ENCODE peak calls at places on chromosomes 16 and 17, in seven cellular contexts. T, R, V, O, B, Y and Z are unnamed samples.

GRCh38 chr17:41486809-41487530 is 2.7 kb downstream of the KRT36 start:
- DNase-seq in T (peak; percentile 18), R (peak; percentile 52), V (no peak), O (no peak), B (no peak), Y (no peak), Z (no peak)

GRCh38 chr17:68707032-68707431 is 105.9 kb upstream of the FAM20A start:
- DNase-seq in T (no peak), R (no peak), V (no peak), O (no peak), B (no peak), Y (peak; percentile 62), Z (no peak)

GRCh38 chr16:70412385-70412784 is 26.5 kb downstream of the ST3GAL2 start:
- DNase-seq in T (no peak), R (no peak), V (no peak), O (no peak), B (no peak), Y (no peak), Z (no peak)

GRCh38 chr16:89936508-89936907 is 12.0 kb upstream of the DEF8 start:
- DNase-seq in T (no peak), R (no peak), V (no peak), O (no peak), B (no peak), Y (no peak), Z (no peak)

GRCh38 chr16:87338155-87338765 is 21.1 kb upstream of the C16orf95 start:
- DNase-seq in T (no peak), R (no peak), V (no peak), O (no peak), B (no peak), Y (no peak), Z (no peak)

GRCh38 chr17:48500435-48501426 is 30.1 kb downstream of the HOXB1 start:
- DNase-seq in T (no peak), R (no peak), V (no peak), O (no peak), B (peak; percentile 53), Y (no peak), Z (no peak)

GRCh38 chr16:61792194-61792904 is 243.9 kb downstream of the CDH8 start:
- DNase-seq in T (no peak), R (no peak), V (no peak), O (no peak), B (peak; percentile 77), Y (peak; percentile 97), Z (no peak)

GRCh38 chr17:55398689-55399088 is 22.9 kb downstream of the MMD start:
- DNase-seq in T (no peak), R (no peak), V (no peak), O (no peak), B (peak; percentile 38), Y (no peak), Z (no peak)

GRCh38 chr17:44095647-44096496 is 25.3 kb downstream of the G6PC3 start:
- DNase-seq in T (peak; percentile 63), R (peak; percentile 75), V (no peak), O (peak; percentile 51), B (peak; percentile 95), Y (no peak), Z (peak; percentile 52)

GRCh38 chr17:80339731-80340456 is 75.1 kb upstream of the ENDOV start:
- DNase-seq in T (no peak), R (no peak), V (no peak), O (no peak), B (no peak), Y (no peak), Z (no peak)

GRCh38 chr17:59756236-59756818 is 48.9 kb downstream of the VMP1 start:
- DNase-seq in T (no peak), R (no peak), V (no peak), O (no peak), B (peak; percentile 84), Y (peak; percentile 72), Z (no peak)

GRCh38 chr16:66617010-66617434 is 12.5 kb downstream of the CMTM3 start:
- DNase-seq in T (no peak), R (no peak), V (no peak), O (no peak), B (no peak), Y (no peak), Z (no peak)

GRCh38 chr17:21711182-21711581 is 18.9 kb downstream of the KCNJ18 start:
- DNase-seq in T (no peak), R (no peak), V (peak; percentile 46), O (no peak), B (no peak), Y (no peak), Z (no peak)

GRCh38 chr16:69204106-69204655 is 17.2 kb downstream of the SNTB2 start:
- DNase-seq in T (no peak), R (no peak), V (no peak), O (no peak), B (no peak), Y (no peak), Z (no peak)

GRCh38 chr17:79413591-79413990 is 197.3 kb downstream of the RBFOX3 start:
- DNase-seq in T (no peak), R (no peak), V (no peak), O (no peak), B (no peak), Y (no peak), Z (no peak)

GRCh38 chr16:14020141-14020540 is 51.0 kb upstream of the MRTFB start:
- DNase-seq in T (no peak), R (no peak), V (no peak), O (no peak), B (no peak), Y (no peak), Z (no peak)

GRCh38 chr17:75003070-75003956 is 9.2 kb upstream of the MRPL58 start:
- DNase-seq in T (no peak), R (no peak), V (no peak), O (no peak), B (no peak), Y (no peak), Z (no peak)

GRCh38 chr17:38663964-38664644 is 10.7 kb downstream of the EPOP start:
- DNase-seq in T (no peak), R (no peak), V (no peak), O (no peak), B (no peak), Y (no peak), Z (no peak)

GRCh38 chr17:35752471-35752870 is 568 bp downstream of the GAS2L2 start:
- DNase-seq in T (no peak), R (no peak), V (no peak), O (no peak), B (no peak), Y (no peak), Z (no peak)

GRCh38 chr17:64064331-64064730 is 43.9 kb upstream of the ICAM2 start:
- DNase-seq in T (no peak), R (no peak), V (no peak), O (no peak), B (no peak), Y (no peak), Z (no peak)

DNA sequence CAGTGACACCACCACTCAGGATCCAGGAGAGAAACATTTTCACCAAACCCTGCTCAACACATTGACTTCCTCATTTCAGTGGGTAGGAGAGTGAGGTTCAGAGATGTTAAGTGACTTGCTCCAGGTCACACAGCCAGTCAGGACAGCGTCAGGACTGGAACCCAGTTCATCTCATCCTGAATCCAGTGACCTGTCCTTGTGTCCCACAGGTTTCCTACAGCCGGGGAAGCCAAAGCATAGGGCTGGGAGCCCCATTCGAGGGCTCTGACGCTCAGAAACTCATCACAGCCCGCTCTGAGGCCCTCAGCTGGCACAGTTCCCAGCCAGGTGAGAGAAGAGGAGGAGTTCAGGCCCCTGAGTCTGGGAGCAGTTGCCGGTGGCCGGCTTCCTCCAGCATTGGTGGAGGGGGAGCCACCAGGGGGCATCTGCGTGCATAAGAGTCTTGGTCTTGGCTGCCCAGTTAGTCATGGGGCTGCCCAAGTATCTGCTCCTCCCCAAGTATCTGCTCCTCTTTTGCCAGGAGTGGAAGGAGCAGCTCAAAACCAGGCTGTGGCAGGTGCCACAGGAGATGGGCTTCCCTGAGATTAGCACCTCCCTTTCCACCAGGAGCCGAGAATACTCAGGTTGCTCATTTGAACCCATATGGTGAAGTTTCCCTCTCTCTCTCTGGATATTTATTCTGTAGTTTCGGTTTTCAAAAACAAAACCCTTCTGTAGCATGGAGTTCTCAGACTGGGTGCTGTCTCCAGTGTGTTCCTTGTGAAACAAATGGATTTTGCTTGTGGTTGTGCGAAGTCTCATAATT is 56.0 kb downstream of the TNFRSF13B start:
- DNase-seq in T (peak; percentile 46), R (peak; percentile 65), V (no peak), O (peak; percentile 38), B (peak; percentile 40), Y (no peak), Z (peak; percentile 31)
- TF ChIP-seq CTCF in T (peak; percentile 56), R (peak; percentile 47), V (no peak), O (no peak), B (peak; percentile 54), Y (peak; percentile 68), Z (peak; percentile 57)

DNA sequence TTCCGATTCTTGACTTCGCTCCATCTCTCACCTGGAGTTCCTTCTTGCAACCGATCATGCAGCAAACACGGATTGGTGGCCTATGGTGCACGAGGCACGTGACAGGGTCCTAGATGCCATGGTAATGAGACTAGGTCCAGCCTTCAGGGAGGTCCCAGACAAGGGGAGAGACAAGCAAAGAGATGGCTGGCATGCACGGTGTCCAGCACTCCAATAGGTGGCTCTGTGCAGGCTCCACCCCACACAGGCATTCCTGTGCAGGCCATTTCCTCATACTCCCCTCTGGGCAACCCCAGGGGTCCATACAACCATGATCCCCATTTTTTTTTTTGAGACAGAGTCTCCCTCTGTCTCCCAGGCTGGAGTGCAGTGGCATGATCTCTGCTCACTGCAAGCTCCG is 31.3 kb downstream of the WNT9B start:
- DNase-seq in T (no peak), R (no peak), V (no peak), O (no peak), B (no peak), Y (no peak), Z (no peak)
- TF ChIP-seq CTCF in T (no peak), R (no peak), V (no peak), O (no peak), B (no peak), Y (no peak), Z (no peak)

DNA sequence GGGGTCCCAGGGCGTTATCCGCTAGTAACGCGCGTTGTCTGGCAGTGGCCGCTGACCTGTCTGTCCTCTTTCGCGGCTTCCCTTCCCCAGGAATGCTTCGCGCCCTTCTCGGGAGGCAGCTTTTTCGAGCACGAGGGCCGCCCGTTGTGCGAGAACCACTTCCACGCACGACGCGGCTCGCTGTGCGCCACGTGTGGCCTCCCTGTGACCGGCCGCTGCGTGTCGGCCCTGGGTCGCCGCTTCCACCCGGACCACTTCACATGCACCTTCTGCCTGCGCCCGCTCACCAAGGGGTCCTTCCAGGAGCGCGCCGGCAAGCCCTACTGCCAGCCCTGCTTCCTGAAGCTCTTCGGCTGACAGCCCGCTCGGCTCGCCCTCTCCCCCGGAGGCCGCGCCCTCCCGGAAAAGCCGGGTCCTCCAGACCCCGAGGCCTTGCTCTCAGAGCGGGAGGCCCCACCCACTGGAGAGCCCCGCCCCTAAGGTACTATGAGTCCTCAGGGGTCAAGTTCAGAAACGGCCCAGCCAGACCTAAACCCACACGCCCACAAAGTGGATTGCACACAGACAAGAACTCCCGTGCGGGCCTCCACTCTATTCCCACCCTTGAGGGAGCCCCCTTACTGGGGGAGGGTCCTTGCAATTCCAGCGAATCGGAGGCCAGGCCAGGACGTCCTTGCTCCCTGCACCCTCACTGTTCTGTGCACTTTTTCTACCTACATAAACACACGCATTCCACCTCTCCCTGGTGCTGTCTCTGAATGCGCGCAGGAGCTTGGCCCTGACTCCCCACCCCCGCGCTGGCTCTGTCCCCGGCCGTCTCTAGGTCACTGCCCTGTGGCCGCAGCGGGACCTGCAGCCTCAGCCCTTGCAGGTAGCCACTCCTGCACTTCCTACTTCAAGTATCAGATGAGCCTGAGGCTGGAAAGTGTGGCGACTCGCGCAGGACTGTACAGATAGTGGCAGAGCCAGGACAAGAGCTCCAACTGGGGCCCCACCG is 5.4 kb upstream of the SLC5A2 start:
- DNase-seq in T (peak; percentile 48), R (peak; percentile 85), V (no peak), O (no peak), B (no peak), Y (no peak), Z (peak; percentile 67)
- TF ChIP-seq CTCF in T (peak; percentile 50), R (peak; percentile 37), V (no peak), O (no peak), B (no peak), Y (no peak), Z (peak; percentile 63)

GRCh38 chr16:83418565-83418964 is 389.2 kb upstream of the HSBP1 start:
- DNase-seq in T (no peak), R (no peak), V (no peak), O (no peak), B (no peak), Y (no peak), Z (no peak)
- TF ChIP-seq CTCF in T (no peak), R (no peak), V (no peak), O (no peak), B (no peak), Y (no peak), Z (no peak)